ENCODE peak calls at places on chromosome 11, in nine cellular contexts. I is iPS-NIHi11; H is neural crest cell; D is T47D; L is PC-9; V is GM04504; O is activated CD4-positive, CD25-positive, alpha-beta regulatory T cell; J is effector memory CD4-positive, alpha-beta T cell; Y is NCI-H1417. Q is an unnamed sample.

GRCh38 chr11:112516261-112516660 is 255.6 kb upstream of the PLET1 start:
- DNase-seq in I (no peak), H (no peak), D (no peak), L (no peak), V (no peak), O (no peak), J (no peak), Y (no peak), Q (no peak)

GRCh38 chr11:72091292-72091691 is 10.6 kb downstream of the LRRC51 start:
- DNase-seq in I (peak), H (peak), D (peak), L (peak), V (no peak), O (peak), J (peak), Y (peak), Q (peak)

GRCh38 chr11:2781413-2782274 is 81.8 kb upstream of the KCNQ1OT1 start:
- DNase-seq in I (no peak), H (peak), D (no peak), L (no peak), V (no peak), O (no peak), J (no peak), Y (no peak), Q (no peak)

GRCh38 chr11:64876835-64877341 is 1.5 kb downstream of the EHD1 start:
- DNase-seq in I (no peak), H (no peak), D (peak), L (peak), V (peak), O (no peak), J (no peak), Y (no peak), Q (peak)

GRCh38 chr11:6660712-6661111 is 5.1 kb upstream of the DCHS1 start:
- DNase-seq in I (no peak), H (no peak), D (no peak), L (no peak), V (no peak), O (no peak), J (no peak), Y (no peak), Q (no peak)

GRCh38 chr11:67671211-67671520 is 3.3 kb downstream of the ALDH3B2 start:
- DNase-seq in I (no peak), H (no peak), D (no peak), L (no peak), V (no peak), O (no peak), J (no peak), Y (no peak), Q (no peak)

GRCh38 chr11:113192121-113192925 is 122.1 kb upstream of the TTC12 start:
- DNase-seq in I (peak), H (no peak), D (no peak), L (no peak), V (no peak), O (no peak), J (no peak), Y (no peak), Q (no peak)

GRCh38 chr11:99020324-99021225 is at the start of gene CNTN5:
- DNase-seq in I (peak), H (peak), D (peak), L (peak), V (no peak), O (no peak), J (no peak), Y (no peak), Q (peak)

GRCh38 chr11:60428517-60428916 is 855 bp upstream of the MS4A5 start:
- DNase-seq in I (no peak), H (no peak), D (peak), L (no peak), V (no peak), O (no peak), J (no peak), Y (no peak), Q (no peak)

GRCh38 chr11:69902337-69902736 is 83.1 kb upstream of the FGF3 start:
- DNase-seq in I (no peak), H (no peak), D (no peak), L (no peak), V (no peak), O (no peak), J (no peak), Y (no peak), Q (no peak)

GRCh38 chr11:17328856-17329490 is 22.6 kb upstream of the NCR3LG1 start:
- DNase-seq in I (no peak), H (no peak), D (no peak), L (no peak), V (no peak), O (no peak), J (no peak), Y (no peak), Q (no peak)